ENCODE peak calls at places on chromosomes 16 and 17, in six cellular contexts. One of them, this sample, is unnamed. For H3K36me3, the result is how much of the 10 kb centered on the place peaks cover.

GRCh38 chr17:66900126-66901010 is 64.1 kb upstream of the CACNG4 start:
- DNase-seq in small intestine: no peak
- DNase-seq in mammary epithelial cell: no peak
- DNase-seq in upper lobe of right lung: peak
- DNase-seq in CD8-positive, alpha-beta T cell: no peak
- DNase-seq in tibial artery: no peak
- DNase-seq in this sample: no peak

GRCh38 chr17:34582901-34583245 is 3.5 kb downstream of the TMEM132E start:
- DNase-seq in small intestine: no peak
- DNase-seq in mammary epithelial cell: no peak
- DNase-seq in upper lobe of right lung: peak
- DNase-seq in CD8-positive, alpha-beta T cell: no peak
- DNase-seq in tibial artery: no peak
- DNase-seq in this sample: no peak

GRCh38 chr17:35645923-35646322 is 58.8 kb downstream of the AP2B1 start:
- DNase-seq in small intestine: no peak
- DNase-seq in mammary epithelial cell: no peak
- DNase-seq in upper lobe of right lung: no peak
- DNase-seq in CD8-positive, alpha-beta T cell: no peak
- DNase-seq in tibial artery: no peak
- DNase-seq in this sample: no peak

GRCh38 chr16:26050489-26050888 is 358.7 kb downstream of the HS3ST4 start:
- DNase-seq in small intestine: no peak
- DNase-seq in mammary epithelial cell: no peak
- DNase-seq in upper lobe of right lung: no peak
- DNase-seq in CD8-positive, alpha-beta T cell: no peak
- DNase-seq in tibial artery: no peak
- DNase-seq in this sample: no peak

GRCh38 chr16:23302045-23302956 is at the start of gene SCNN1B:
- DNase-seq in small intestine: no peak
- DNase-seq in mammary epithelial cell: no peak
- DNase-seq in upper lobe of right lung: peak
- DNase-seq in CD8-positive, alpha-beta T cell: no peak
- DNase-seq in tibial artery: no peak
- DNase-seq in this sample: no peak

GRCh38 chr17:79543566-79543965 is 67.3 kb downstream of the RBFOX3 start:
- DNase-seq in small intestine: no peak
- DNase-seq in mammary epithelial cell: no peak
- DNase-seq in upper lobe of right lung: no peak
- DNase-seq in CD8-positive, alpha-beta T cell: no peak
- DNase-seq in tibial artery: no peak
- DNase-seq in this sample: no peak

GRCh38 chr16:86517652-86518258 is 7.4 kb downstream of the FOXF1 start:
- DNase-seq in small intestine: peak
- DNase-seq in mammary epithelial cell: peak
- DNase-seq in upper lobe of right lung: no peak
- DNase-seq in CD8-positive, alpha-beta T cell: no peak
- DNase-seq in tibial artery: peak
- DNase-seq in this sample: peak

GRCh38 chr17:72858826-72859495 is 233.5 kb downstream of the SLC39A11 start:
- DNase-seq in small intestine: no peak
- DNase-seq in mammary epithelial cell: no peak
- DNase-seq in upper lobe of right lung: no peak
- DNase-seq in CD8-positive, alpha-beta T cell: no peak
- DNase-seq in tibial artery: no peak
- DNase-seq in this sample: no peak

GRCh38 chr17:42655528-42655927 is 3.6 kb upstream of the TUBG2 start:
- DNase-seq in small intestine: no peak
- DNase-seq in mammary epithelial cell: no peak
- DNase-seq in upper lobe of right lung: no peak
- DNase-seq in CD8-positive, alpha-beta T cell: no peak
- DNase-seq in tibial artery: no peak
- DNase-seq in this sample: no peak

GRCh38 chr16:2331932-2332267 is 8.6 kb downstream of the ABCA3 start:
- DNase-seq in small intestine: no peak
- DNase-seq in mammary epithelial cell: no peak
- DNase-seq in upper lobe of right lung: peak
- DNase-seq in CD8-positive, alpha-beta T cell: no peak
- DNase-seq in tibial artery: no peak
- DNase-seq in this sample: no peak

GRCh38 chr17:73719588-73720071 is 75.4 kb upstream of the SDK2 start:
- DNase-seq in small intestine: no peak
- DNase-seq in mammary epithelial cell: no peak
- DNase-seq in upper lobe of right lung: peak
- DNase-seq in CD8-positive, alpha-beta T cell: no peak
- DNase-seq in tibial artery: no peak
- DNase-seq in this sample: peak

GRCh38 chr16:48965391-48965790 is 316.2 kb downstream of the CBLN1 start:
- DNase-seq in small intestine: no peak
- DNase-seq in mammary epithelial cell: no peak
- DNase-seq in upper lobe of right lung: no peak
- DNase-seq in CD8-positive, alpha-beta T cell: no peak
- DNase-seq in tibial artery: no peak
- DNase-seq in this sample: no peak

GRCh38 chr17:32156656-32157055 is 14.4 kb downstream of the RHOT1 start:
- DNase-seq in small intestine: no peak
- DNase-seq in mammary epithelial cell: no peak
- DNase-seq in upper lobe of right lung: no peak
- DNase-seq in CD8-positive, alpha-beta T cell: no peak
- DNase-seq in tibial artery: no peak
- DNase-seq in this sample: no peak
- H3K36me3 ChIP-seq in small intestine: under half
- H3K36me3 ChIP-seq in mammary epithelial cell: under half
- H3K36me3 ChIP-seq in upper lobe of right lung: under half
- H3K36me3 ChIP-seq in CD8-positive, alpha-beta T cell: under half
- H3K36me3 ChIP-seq in tibial artery: under half
- H3K36me3 ChIP-seq in this sample: under half

GRCh38 chr16:56481468-56482112 is 30.2 kb downstream of the OGFOD1 start:
- DNase-seq in small intestine: no peak
- DNase-seq in mammary epithelial cell: no peak
- DNase-seq in upper lobe of right lung: no peak
- DNase-seq in CD8-positive, alpha-beta T cell: no peak
- DNase-seq in tibial artery: no peak
- DNase-seq in this sample: no peak
- H3K36me3 ChIP-seq in small intestine: under half
- H3K36me3 ChIP-seq in mammary epithelial cell: under half
- H3K36me3 ChIP-seq in upper lobe of right lung: half or more
- H3K36me3 ChIP-seq in CD8-positive, alpha-beta T cell: under half
- H3K36me3 ChIP-seq in tibial artery: half or more
- H3K36me3 ChIP-seq in this sample: half or more

GRCh38 chr16:30670072-30670824 is 12.0 kb downstream of the FBRS start:
- DNase-seq in small intestine: no peak
- DNase-seq in mammary epithelial cell: no peak
- DNase-seq in upper lobe of right lung: no peak
- DNase-seq in CD8-positive, alpha-beta T cell: no peak
- DNase-seq in tibial artery: no peak
- DNase-seq in this sample: no peak
- H3K36me3 ChIP-seq in small intestine: under half
- H3K36me3 ChIP-seq in mammary epithelial cell: under half
- H3K36me3 ChIP-seq in upper lobe of right lung: under half
- H3K36me3 ChIP-seq in CD8-positive, alpha-beta T cell: under half
- H3K36me3 ChIP-seq in tibial artery: under half
- H3K36me3 ChIP-seq in this sample: half or more

GRCh38 chr17:11548398-11548797 is 49.9 kb upstream of the DNAH9 start:
- DNase-seq in small intestine: no peak
- DNase-seq in mammary epithelial cell: no peak
- DNase-seq in upper lobe of right lung: no peak
- DNase-seq in CD8-positive, alpha-beta T cell: no peak
- DNase-seq in tibial artery: no peak
- DNase-seq in this sample: no peak

GRCh38 chr17:11550431-11550830 is 47.8 kb upstream of the DNAH9 start:
- DNase-seq in small intestine: no peak
- DNase-seq in mammary epithelial cell: no peak
- DNase-seq in upper lobe of right lung: no peak
- DNase-seq in CD8-positive, alpha-beta T cell: no peak
- DNase-seq in tibial artery: no peak
- DNase-seq in this sample: no peak

GRCh38 chr17:11545696-11546095 is 52.6 kb upstream of the DNAH9 start:
- DNase-seq in small intestine: no peak
- DNase-seq in mammary epithelial cell: no peak
- DNase-seq in upper lobe of right lung: no peak
- DNase-seq in CD8-positive, alpha-beta T cell: no peak
- DNase-seq in tibial artery: no peak
- DNase-seq in this sample: no peak

GRCh38 chr17:11539637-11540036 is 58.6 kb upstream of the DNAH9 start:
- DNase-seq in small intestine: no peak
- DNase-seq in mammary epithelial cell: no peak
- DNase-seq in upper lobe of right lung: no peak
- DNase-seq in CD8-positive, alpha-beta T cell: no peak
- DNase-seq in tibial artery: no peak
- DNase-seq in this sample: no peak

DNA sequence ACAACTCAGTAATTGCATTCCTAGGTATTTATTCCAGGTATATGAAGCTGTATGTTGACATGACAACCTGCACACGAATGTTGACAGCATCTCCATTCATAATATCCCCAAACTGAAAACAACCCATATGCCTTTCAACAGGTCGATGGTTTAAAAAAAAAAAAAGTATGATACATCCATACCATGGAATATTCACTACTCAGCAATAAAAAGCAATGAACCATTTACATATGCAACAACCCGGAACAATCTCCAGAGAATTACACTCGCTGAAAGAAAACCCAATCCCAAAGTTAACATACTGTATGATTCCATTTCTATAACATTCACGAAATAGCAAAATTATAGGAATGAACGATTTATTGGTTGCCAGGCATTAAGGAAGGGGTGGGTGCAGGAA is 53.3 kb upstream of the DNAH9 start:
- DNase-seq in small intestine: no peak
- DNase-seq in mammary epithelial cell: no peak
- DNase-seq in upper lobe of right lung: no peak
- DNase-seq in CD8-positive, alpha-beta T cell: no peak
- DNase-seq in tibial artery: no peak
- DNase-seq in this sample: no peak
- H3K36me3 ChIP-seq in small intestine: under half
- H3K36me3 ChIP-seq in mammary epithelial cell: under half
- H3K36me3 ChIP-seq in upper lobe of right lung: under half
- H3K36me3 ChIP-seq in CD8-positive, alpha-beta T cell: under half
- H3K36me3 ChIP-seq in tibial artery: under half
- H3K36me3 ChIP-seq in this sample: under half

DNA sequence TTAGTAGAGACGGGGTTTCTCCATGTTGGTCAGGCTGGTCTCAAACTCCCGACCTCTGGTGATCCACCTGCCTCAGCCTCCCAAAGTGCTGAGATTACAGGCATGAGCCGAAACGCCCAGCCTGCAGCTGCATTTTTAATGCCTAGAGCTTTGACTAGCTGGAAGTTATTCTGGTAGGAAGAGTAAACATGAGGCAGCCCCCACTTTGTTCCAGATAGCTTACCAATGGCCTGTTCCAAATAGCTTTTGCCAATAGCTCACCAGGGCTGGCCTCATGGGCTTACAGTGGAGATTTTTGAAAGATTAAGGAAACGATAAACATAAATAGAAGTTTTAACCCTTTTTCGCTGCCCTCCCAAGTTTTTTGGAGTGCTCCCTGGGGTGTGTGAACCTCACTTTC is 9.8 kb downstream of the TRPV2 start:
- DNase-seq in small intestine: no peak
- DNase-seq in mammary epithelial cell: no peak
- DNase-seq in upper lobe of right lung: no peak
- DNase-seq in CD8-positive, alpha-beta T cell: no peak
- DNase-seq in tibial artery: no peak
- DNase-seq in this sample: no peak
- H3K36me3 ChIP-seq in small intestine: under half
- H3K36me3 ChIP-seq in mammary epithelial cell: under half
- H3K36me3 ChIP-seq in upper lobe of right lung: half or more
- H3K36me3 ChIP-seq in CD8-positive, alpha-beta T cell: half or more
- H3K36me3 ChIP-seq in tibial artery: half or more
- H3K36me3 ChIP-seq in this sample: half or more

GRCh38 chr17:38710985-38711384 is 5.9 kb downstream of the MLLT6 start:
- DNase-seq in small intestine: no peak
- DNase-seq in mammary epithelial cell: no peak
- DNase-seq in upper lobe of right lung: no peak
- DNase-seq in CD8-positive, alpha-beta T cell: no peak
- DNase-seq in tibial artery: no peak
- DNase-seq in this sample: no peak
- H3K36me3 ChIP-seq in small intestine: under half
- H3K36me3 ChIP-seq in mammary epithelial cell: under half
- H3K36me3 ChIP-seq in upper lobe of right lung: half or more
- H3K36me3 ChIP-seq in CD8-positive, alpha-beta T cell: half or more
- H3K36me3 ChIP-seq in tibial artery: under half
- H3K36me3 ChIP-seq in this sample: half or more

This sample was measured in left ventricle myocardium inferior.